ENCODE peak calls at places on chromosomes 4 and X, in six cellular contexts. One of them, this sample, is unnamed.
A peak's percentile ranks its signal among the peaks of the same experiment; 100 is the strongest.

GRCh38 chr4:40283413-40283812 is 51.7 kb upstream of the CHRNA9 start:
- DNase-seq in body of pancreas: no peak
- DNase-seq in AG04450: no peak
- DNase-seq in GM23338: peak; percentile 15
- DNase-seq in endothelial cell: no peak
- DNase-seq in fibroblast of lung: no peak
- DNase-seq in this sample: no peak

GRCh38 chrX:24245201-24245600 is 68.7 kb downstream of the SUPT20HL2 start:
- DNase-seq in body of pancreas: no peak
- DNase-seq in endothelial cell: no peak
- DNase-seq in GM23338: no peak
- DNase-seq in fibroblast of lung: peak; percentile 71
- DNase-seq in AG04450: no peak
- DNase-seq in this sample: peak; percentile 10

GRCh38 chrX:129771266-129771995 is 8.3 kb upstream of the SASH3 start:
- DNase-seq in body of pancreas: no peak
- DNase-seq in fibroblast of lung: no peak
- DNase-seq in endothelial cell: no peak
- DNase-seq in AG04450: no peak
- DNase-seq in GM23338: no peak
- DNase-seq in this sample: no peak

GRCh38 chr4:137956256-137956655 is 285.9 kb downstream of the SLC7A11 start:
- DNase-seq in fibroblast of lung: peak; percentile 60
- DNase-seq in body of pancreas: no peak
- DNase-seq in AG04450: no peak
- DNase-seq in endothelial cell: no peak
- DNase-seq in GM23338: no peak
- DNase-seq in this sample: no peak

GRCh38 chrX:65601126-65601525 is 66.3 kb upstream of the MSN start:
- DNase-seq in body of pancreas: no peak
- DNase-seq in AG04450: no peak
- DNase-seq in fibroblast of lung: no peak
- DNase-seq in endothelial cell: no peak
- DNase-seq in GM23338: no peak
- DNase-seq in this sample: no peak

GRCh38 chr4:84920591-84920990 is 45.9 kb downstream of the WDFY3 start:
- DNase-seq in GM23338: no peak
- DNase-seq in endothelial cell: no peak
- DNase-seq in body of pancreas: no peak
- DNase-seq in AG04450: peak; percentile 3
- DNase-seq in fibroblast of lung: peak; percentile 66
- DNase-seq in this sample: no peak

GRCh38 chr4:1939664-1940509 is 68.7 kb downstream of the NSD2 start:
- DNase-seq in GM23338: no peak
- DNase-seq in AG04450: peak; percentile 65
- DNase-seq in endothelial cell: no peak
- DNase-seq in fibroblast of lung: peak; percentile 98
- DNase-seq in body of pancreas: peak; percentile 80
- DNase-seq in this sample: peak; percentile 30

GRCh38 chr4:48295116-48295515 is 25.5 kb upstream of the TEC start:
- DNase-seq in endothelial cell: no peak
- DNase-seq in body of pancreas: no peak
- DNase-seq in fibroblast of lung: peak; percentile 40
- DNase-seq in GM23338: no peak
- DNase-seq in AG04450: no peak
- DNase-seq in this sample: no peak

GRCh38 chrX:9644335-9644734 is 121.3 kb downstream of the GPR143 start:
- DNase-seq in endothelial cell: no peak
- DNase-seq in AG04450: no peak
- DNase-seq in GM23338: no peak
- DNase-seq in body of pancreas: no peak
- DNase-seq in fibroblast of lung: no peak
- DNase-seq in this sample: no peak

GRCh38 chr4:40960926-40961325 is 211.2 kb downstream of the NSUN7 start:
- DNase-seq in body of pancreas: no peak
- DNase-seq in fibroblast of lung: peak; percentile 49
- DNase-seq in endothelial cell: no peak
- DNase-seq in AG04450: no peak
- DNase-seq in GM23338: no peak
- DNase-seq in this sample: no peak

GRCh38 chr4:6445403-6446129 is 26.8 kb downstream of the PPP2R2C start:
- DNase-seq in AG04450: no peak
- DNase-seq in fibroblast of lung: no peak
- DNase-seq in GM23338: no peak
- DNase-seq in endothelial cell: no peak
- DNase-seq in body of pancreas: no peak
- DNase-seq in this sample: no peak
- TF ChIP-seq CTCF in AG04450: no peak
- TF ChIP-seq CTCF in fibroblast of lung: no peak
- TF ChIP-seq CTCF in GM23338: no peak
- TF ChIP-seq CTCF in endothelial cell: no peak
- TF ChIP-seq CTCF in body of pancreas: no peak
- TF ChIP-seq CTCF in this sample: no peak

GRCh38 chrX:15055146-15055930 is 182.1 kb downstream of the MOSPD2 start:
- DNase-seq in endothelial cell: no peak
- DNase-seq in fibroblast of lung: peak; percentile 57
- DNase-seq in GM23338: no peak
- DNase-seq in body of pancreas: no peak
- DNase-seq in AG04450: no peak
- DNase-seq in this sample: no peak

GRCh38 chrX:15056044-15056443 is 182.8 kb downstream of the MOSPD2 start:
- DNase-seq in endothelial cell: no peak
- DNase-seq in fibroblast of lung: no peak
- DNase-seq in AG04450: no peak
- DNase-seq in GM23338: no peak
- DNase-seq in body of pancreas: no peak
- DNase-seq in this sample: no peak

DNA sequence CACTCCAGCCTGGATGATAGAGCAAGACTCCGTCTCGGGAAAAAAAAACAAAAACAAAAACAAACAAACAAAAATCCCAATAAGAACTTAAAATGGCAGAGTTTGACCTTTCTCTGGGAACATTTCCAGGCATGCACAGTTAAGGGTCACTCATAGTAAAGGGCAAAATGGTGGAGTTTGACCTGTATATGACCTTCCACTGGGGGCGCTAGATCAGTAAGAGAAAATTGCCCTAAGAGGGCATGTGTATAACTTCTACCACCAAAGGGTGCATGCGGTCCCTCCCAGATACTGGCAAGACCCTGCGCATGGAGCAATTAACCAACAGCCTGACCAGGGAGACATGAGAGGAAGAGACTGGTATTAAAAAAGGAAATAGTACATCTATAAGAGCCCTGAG is 177.2 kb downstream of the MOSPD2 start:
- DNase-seq in AG04450: no peak
- DNase-seq in GM23338: no peak
- DNase-seq in endothelial cell: no peak
- DNase-seq in body of pancreas: no peak
- DNase-seq in fibroblast of lung: no peak
- DNase-seq in this sample: no peak
- TF ChIP-seq CTCF in AG04450: no peak
- TF ChIP-seq CTCF in GM23338: peak; percentile 20
- TF ChIP-seq CTCF in endothelial cell: no peak
- TF ChIP-seq CTCF in body of pancreas: no peak
- TF ChIP-seq CTCF in fibroblast of lung: no peak
- TF ChIP-seq CTCF in this sample: no peak

GRCh38 chr4:64617813-64618212 is 208.6 kb upstream of the TECRL start:
- DNase-seq in endothelial cell: no peak
- DNase-seq in GM23338: peak; percentile 39
- DNase-seq in AG04450: no peak
- DNase-seq in body of pancreas: no peak
- DNase-seq in fibroblast of lung: peak; percentile 22
- DNase-seq in this sample: no peak
- TF ChIP-seq CTCF in endothelial cell: no peak
- TF ChIP-seq CTCF in GM23338: no peak
- TF ChIP-seq CTCF in AG04450: no peak
- TF ChIP-seq CTCF in body of pancreas: no peak
- TF ChIP-seq CTCF in fibroblast of lung: no peak
- TF ChIP-seq CTCF in this sample: no peak

DNA sequence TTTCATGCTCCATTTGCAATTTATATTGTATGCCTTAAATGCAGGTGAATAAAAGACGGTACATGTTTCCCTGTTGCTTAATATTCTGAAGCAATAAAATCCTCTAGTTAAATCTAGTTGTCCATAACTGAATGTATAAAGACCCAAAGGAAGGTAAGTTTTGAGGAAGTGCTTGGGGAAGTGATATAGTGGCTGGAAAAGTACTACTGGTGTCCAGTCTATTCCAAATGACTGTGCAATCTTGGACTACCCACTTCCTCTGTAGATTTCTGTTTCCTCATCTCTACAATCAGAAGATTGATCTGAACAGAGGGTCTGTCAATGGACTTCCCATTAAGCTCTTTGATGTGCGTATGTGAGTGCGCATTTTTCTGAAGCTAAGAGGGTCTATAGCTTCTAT is 17.0 kb downstream of the SNCA start:
- DNase-seq in fibroblast of lung: no peak
- DNase-seq in GM23338: no peak
- DNase-seq in AG04450: no peak
- DNase-seq in body of pancreas: no peak
- DNase-seq in endothelial cell: no peak
- DNase-seq in this sample: no peak
- TF ChIP-seq CTCF in fibroblast of lung: no peak
- TF ChIP-seq CTCF in GM23338: no peak
- TF ChIP-seq CTCF in AG04450: no peak
- TF ChIP-seq CTCF in body of pancreas: no peak
- TF ChIP-seq CTCF in endothelial cell: no peak
- TF ChIP-seq CTCF in this sample: no peak

GRCh38 chr4:6235012-6235411 is 34.6 kb upstream of the WFS1 start:
- DNase-seq in endothelial cell: no peak
- DNase-seq in fibroblast of lung: no peak
- DNase-seq in AG04450: no peak
- DNase-seq in GM23338: no peak
- DNase-seq in body of pancreas: no peak
- DNase-seq in this sample: no peak

GRCh38 chr4:6233943-6234342 is 33.6 kb upstream of the JAKMIP1 start:
- DNase-seq in fibroblast of lung: no peak
- DNase-seq in endothelial cell: no peak
- DNase-seq in GM23338: no peak
- DNase-seq in body of pancreas: no peak
- DNase-seq in AG04450: no peak
- DNase-seq in this sample: no peak

GRCh38 chr4:6232836-6233785 is 32.8 kb upstream of the JAKMIP1 start:
- DNase-seq in fibroblast of lung: no peak
- DNase-seq in body of pancreas: no peak
- DNase-seq in endothelial cell: no peak
- DNase-seq in AG04450: no peak
- DNase-seq in GM23338: peak; percentile 29
- DNase-seq in this sample: no peak

GRCh38 chr4:6236816-6237390 is 32.7 kb upstream of the WFS1 start:
- DNase-seq in AG04450: no peak
- DNase-seq in GM23338: no peak
- DNase-seq in fibroblast of lung: no peak
- DNase-seq in body of pancreas: no peak
- DNase-seq in endothelial cell: no peak
- DNase-seq in this sample: no peak

DNA sequence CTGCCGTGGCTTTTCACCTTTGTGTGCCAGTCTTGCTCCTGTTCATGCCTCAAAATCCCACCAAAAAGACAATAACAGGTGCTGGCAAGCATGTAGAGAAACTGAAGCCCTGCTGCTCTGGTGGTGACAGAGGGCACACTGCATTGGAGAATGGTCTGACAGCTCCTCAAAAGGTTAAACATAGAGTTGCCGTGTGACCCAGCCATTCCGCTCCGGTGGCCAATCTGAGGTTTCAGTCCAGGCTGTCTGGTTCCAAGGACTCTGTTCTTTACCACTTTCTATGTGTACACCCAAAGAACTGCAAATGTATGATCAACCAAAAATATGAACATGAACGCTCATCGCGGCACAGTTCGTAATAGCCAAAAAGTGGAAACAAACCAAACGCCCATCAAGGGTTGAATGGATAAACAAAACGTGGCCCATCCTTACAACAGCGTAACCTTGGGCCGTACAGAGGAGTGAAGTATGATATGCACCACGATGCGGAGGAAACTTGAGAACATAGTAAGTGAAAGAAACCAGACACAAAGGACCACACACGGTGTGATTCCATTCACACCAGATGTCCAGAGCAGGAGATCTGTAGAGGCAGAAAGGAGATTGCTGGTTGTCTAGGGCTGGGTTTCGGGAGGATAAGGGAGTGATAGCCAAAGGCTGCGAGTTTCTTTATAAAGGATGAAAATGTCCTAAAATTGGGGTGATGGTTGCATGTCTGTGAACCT is 33.6 kb upstream of the WFS1 start:
- DNase-seq in AG04450: no peak
- DNase-seq in body of pancreas: no peak
- DNase-seq in endothelial cell: no peak
- DNase-seq in GM23338: no peak
- DNase-seq in fibroblast of lung: no peak
- DNase-seq in this sample: no peak
- TF ChIP-seq CTCF in AG04450: no peak
- TF ChIP-seq CTCF in body of pancreas: no peak
- TF ChIP-seq CTCF in endothelial cell: no peak
- TF ChIP-seq CTCF in GM23338: no peak
- TF ChIP-seq CTCF in fibroblast of lung: no peak
- TF ChIP-seq CTCF in this sample: no peak

DNA sequence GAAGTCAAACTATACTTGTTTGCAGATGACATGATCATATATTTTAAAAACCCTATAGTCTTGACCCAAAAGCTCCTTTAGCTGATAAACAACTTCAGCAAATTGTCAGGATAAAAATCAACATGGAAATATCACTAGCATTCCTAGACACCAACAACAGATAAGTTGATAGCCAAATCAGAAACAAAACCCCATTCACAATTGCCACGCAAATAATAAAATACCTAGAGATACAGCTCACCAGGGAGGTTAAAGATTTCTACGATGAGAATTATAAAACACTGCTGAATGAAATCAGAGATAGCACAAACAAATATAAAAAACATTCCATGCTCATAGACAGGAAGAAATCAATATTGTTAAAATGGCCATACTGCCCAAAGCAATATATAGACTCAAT is 605.0 kb upstream of the GRIA3 start:
- DNase-seq in AG04450: no peak
- DNase-seq in GM23338: no peak
- DNase-seq in endothelial cell: no peak
- DNase-seq in fibroblast of lung: peak; percentile 60
- DNase-seq in body of pancreas: no peak
- DNase-seq in this sample: no peak
- TF ChIP-seq CTCF in AG04450: no peak
- TF ChIP-seq CTCF in GM23338: no peak
- TF ChIP-seq CTCF in endothelial cell: no peak
- TF ChIP-seq CTCF in fibroblast of lung: no peak
- TF ChIP-seq CTCF in body of pancreas: no peak
- TF ChIP-seq CTCF in this sample: no peak

GRCh38 chrX:70264784-70265183 is 3.4 kb upstream of the ARR3 start:
- DNase-seq in endothelial cell: no peak
- DNase-seq in body of pancreas: no peak
- DNase-seq in AG04450: no peak
- DNase-seq in fibroblast of lung: no peak
- DNase-seq in GM23338: peak; percentile 21
- DNase-seq in this sample: no peak

GRCh38 chrX:70257599-70258288 is 2.3 kb downstream of the P2RY4 start:
- DNase-seq in body of pancreas: no peak
- DNase-seq in GM23338: no peak
- DNase-seq in AG04450: no peak
- DNase-seq in fibroblast of lung: no peak
- DNase-seq in endothelial cell: no peak
- DNase-seq in this sample: no peak

GRCh38 chrX:70260104-70260503 is at the start of gene P2RY4:
- DNase-seq in fibroblast of lung: no peak
- DNase-seq in GM23338: no peak
- DNase-seq in body of pancreas: no peak
- DNase-seq in AG04450: no peak
- DNase-seq in endothelial cell: no peak
- DNase-seq in this sample: no peak

GRCh38 chrX:70268034-70268433 is at the start of gene ARR3:
- DNase-seq in GM23338: no peak
- DNase-seq in body of pancreas: no peak
- DNase-seq in fibroblast of lung: no peak
- DNase-seq in AG04450: no peak
- DNase-seq in endothelial cell: no peak
- DNase-seq in this sample: no peak

GRCh38 chrX:70262952-70263567 is 3.1 kb upstream of the P2RY4 start:
- DNase-seq in fibroblast of lung: peak; percentile 18
- DNase-seq in GM23338: peak; percentile 75
- DNase-seq in AG04450: no peak
- DNase-seq in body of pancreas: peak; percentile 18
- DNase-seq in endothelial cell: peak; percentile 58
- DNase-seq in this sample: peak; percentile 72
- TF ChIP-seq CTCF in fibroblast of lung: peak; percentile 68
- TF ChIP-seq CTCF in GM23338: peak; percentile 76
- TF ChIP-seq CTCF in AG04450: peak; percentile 60
- TF ChIP-seq CTCF in body of pancreas: no peak
- TF ChIP-seq CTCF in endothelial cell: peak; percentile 21
- TF ChIP-seq CTCF in this sample: peak; percentile 31